ENCODE peak calls at places on chromosomes 4 and X, in six cellular contexts. One of them, this sample, is unnamed. For H3K27me3, the result is how much of the 10 kb centered on the place peaks cover.

GRCh38 chrX:132918523-132918922 is 39.9 kb downstream of the HS6ST2 start:
- DNase-seq in right cardiac atrium: no peak
- DNase-seq in PC-3: no peak
- DNase-seq in right lobe of liver: no peak
- DNase-seq in K562: no peak
- DNase-seq in MG63: no peak
- DNase-seq in this sample: no peak

GRCh38 chrX:39670281-39670680 is 427.5 kb downstream of the BCOR start:
- DNase-seq in right cardiac atrium: no peak
- DNase-seq in PC-3: no peak
- DNase-seq in right lobe of liver: no peak
- DNase-seq in K562: no peak
- DNase-seq in MG63: no peak
- DNase-seq in this sample: no peak

GRCh38 chrX:144586756-144587155 is 660.5 kb upstream of the SPANXN1 start:
- DNase-seq in right cardiac atrium: no peak
- DNase-seq in PC-3: peak
- DNase-seq in right lobe of liver: no peak
- DNase-seq in K562: no peak
- DNase-seq in MG63: no peak
- DNase-seq in this sample: no peak

GRCh38 chr4:92071587-92071986 is 232.2 kb upstream of the GRID2 start:
- DNase-seq in right cardiac atrium: no peak
- DNase-seq in PC-3: no peak
- DNase-seq in right lobe of liver: no peak
- DNase-seq in K562: no peak
- DNase-seq in MG63: no peak
- DNase-seq in this sample: no peak

GRCh38 chr4:29304595-29304994 is 1415.6 kb upstream of the PCDH7 start:
- DNase-seq in right cardiac atrium: no peak
- DNase-seq in PC-3: no peak
- DNase-seq in right lobe of liver: peak
- DNase-seq in K562: no peak
- DNase-seq in MG63: no peak
- DNase-seq in this sample: no peak

GRCh38 chr4:158856852-158857251 is 88.0 kb downstream of the FNIP2 start:
- DNase-seq in right cardiac atrium: no peak
- DNase-seq in PC-3: peak
- DNase-seq in right lobe of liver: no peak
- DNase-seq in K562: peak
- DNase-seq in MG63: no peak
- DNase-seq in this sample: peak

GRCh38 chr4:7460591-7460990 is 25.9 kb upstream of the PSAPL1 start:
- DNase-seq in right cardiac atrium: peak
- DNase-seq in PC-3: no peak
- DNase-seq in right lobe of liver: no peak
- DNase-seq in K562: peak
- DNase-seq in MG63: no peak
- DNase-seq in this sample: no peak

GRCh38 chrX:130084651-130085237 is 25.6 kb downstream of the ELF4 start:
- DNase-seq in right cardiac atrium: no peak
- DNase-seq in PC-3: no peak
- DNase-seq in right lobe of liver: no peak
- DNase-seq in K562: peak
- DNase-seq in MG63: no peak
- DNase-seq in this sample: no peak

GRCh38 chr4:83639849-83640493 is 104.1 kb downstream of the GPAT3 start:
- DNase-seq in right cardiac atrium: no peak
- DNase-seq in PC-3: peak
- DNase-seq in right lobe of liver: peak
- DNase-seq in K562: peak
- DNase-seq in MG63: no peak
- DNase-seq in this sample: peak

GRCh38 chrX:24672701-24673190 is 21.0 kb upstream of the POLA1 start:
- DNase-seq in right cardiac atrium: no peak
- DNase-seq in PC-3: no peak
- DNase-seq in right lobe of liver: no peak
- DNase-seq in K562: peak
- DNase-seq in MG63: no peak
- DNase-seq in this sample: no peak

GRCh38 chr4:26321326-26322276 is 787 bp downstream of the RBPJ start:
- DNase-seq in right cardiac atrium: peak
- DNase-seq in PC-3: no peak
- DNase-seq in right lobe of liver: peak
- DNase-seq in K562: peak
- DNase-seq in MG63: peak
- DNase-seq in this sample: peak

GRCh38 chr4:141643557-141643956 is 7.2 kb downstream of the IL15 start:
- DNase-seq in right cardiac atrium: no peak
- DNase-seq in PC-3: peak
- DNase-seq in right lobe of liver: no peak
- DNase-seq in K562: no peak
- DNase-seq in MG63: no peak
- DNase-seq in this sample: peak

GRCh38 chr4:139785356-139785755 is 119.7 kb downstream of the MGST2 start:
- DNase-seq in right cardiac atrium: no peak
- DNase-seq in PC-3: no peak
- DNase-seq in right lobe of liver: no peak
- DNase-seq in K562: no peak
- DNase-seq in MG63: no peak
- DNase-seq in this sample: no peak

GRCh38 chr4:120452006-120452405 is 385.4 kb upstream of the MAD2L1 start:
- DNase-seq in right cardiac atrium: no peak
- DNase-seq in PC-3: no peak
- DNase-seq in right lobe of liver: no peak
- DNase-seq in K562: no peak
- DNase-seq in MG63: no peak
- DNase-seq in this sample: no peak

GRCh38 chr4:159268607-159269006 is 165.7 kb downstream of the RAPGEF2 start:
- DNase-seq in right cardiac atrium: no peak
- DNase-seq in PC-3: no peak
- DNase-seq in right lobe of liver: no peak
- DNase-seq in K562: no peak
- DNase-seq in MG63: no peak
- DNase-seq in this sample: no peak

GRCh38 chrX:2413969-2414368 is 86.8 kb downstream of the DHRSX start:
- DNase-seq in right cardiac atrium: no peak
- DNase-seq in PC-3: no peak
- DNase-seq in right lobe of liver: no peak
- DNase-seq in K562: no peak
- DNase-seq in MG63: no peak
- DNase-seq in this sample: no peak

GRCh38 chr4:2290974-2291704 is 29.2 kb upstream of the MXD4 start:
- DNase-seq in right cardiac atrium: peak
- DNase-seq in PC-3: no peak
- DNase-seq in right lobe of liver: peak
- DNase-seq in K562: no peak
- DNase-seq in MG63: no peak
- DNase-seq in this sample: no peak

GRCh38 chrX:48751343-48751742 is 10.2 kb upstream of the GLOD5 start:
- DNase-seq in right cardiac atrium: no peak
- DNase-seq in PC-3: no peak
- DNase-seq in right lobe of liver: no peak
- DNase-seq in K562: no peak
- DNase-seq in MG63: no peak
- DNase-seq in this sample: no peak

GRCh38 chr4:174375422-174375821 is 91.7 kb downstream of the CEP44 start:
- DNase-seq in right cardiac atrium: no peak
- DNase-seq in PC-3: peak
- DNase-seq in right lobe of liver: no peak
- DNase-seq in K562: peak
- DNase-seq in MG63: peak
- DNase-seq in this sample: no peak

GRCh38 chr4:158825443-158826036 is 56.7 kb downstream of the FNIP2 start:
- DNase-seq in right cardiac atrium: no peak
- DNase-seq in PC-3: no peak
- DNase-seq in right lobe of liver: no peak
- DNase-seq in K562: no peak
- DNase-seq in MG63: no peak
- DNase-seq in this sample: no peak

GRCh38 chr4:108700358-108700757 is 50.0 kb downstream of the OSTC start:
- DNase-seq in right cardiac atrium: no peak
- DNase-seq in PC-3: peak
- DNase-seq in right lobe of liver: no peak
- DNase-seq in K562: no peak
- DNase-seq in MG63: no peak
- DNase-seq in this sample: no peak

GRCh38 chr4:163736876-163737275 is 242.4 kb downstream of the TMA16 start:
- DNase-seq in right cardiac atrium: no peak
- DNase-seq in PC-3: no peak
- DNase-seq in right lobe of liver: no peak
- DNase-seq in K562: no peak
- DNase-seq in MG63: no peak
- DNase-seq in this sample: no peak

GRCh38 chr4:163731071-163731470 is 236.6 kb downstream of the TMA16 start:
- DNase-seq in right cardiac atrium: no peak
- DNase-seq in PC-3: no peak
- DNase-seq in right lobe of liver: no peak
- DNase-seq in K562: no peak
- DNase-seq in MG63: no peak
- DNase-seq in this sample: no peak

DNA sequence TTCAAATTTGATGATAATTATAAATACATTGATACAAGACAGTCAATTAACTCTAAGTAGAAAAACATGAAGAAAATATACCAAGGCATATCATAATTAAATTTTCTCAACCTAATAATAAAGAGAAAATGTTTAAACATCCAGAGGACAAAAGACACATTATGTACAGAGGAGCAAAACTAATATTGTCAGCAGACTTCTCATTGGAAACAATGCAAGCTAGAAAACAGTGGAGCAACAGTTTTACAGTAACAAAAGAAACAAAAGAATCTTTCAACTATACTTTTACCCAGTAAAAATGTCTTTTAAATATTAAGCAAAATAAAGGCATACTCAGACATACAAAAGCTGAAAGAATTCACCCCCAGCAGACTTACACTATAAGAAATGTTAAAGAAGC is 238.0 kb downstream of the TMA16 start:
- DNase-seq in right cardiac atrium: no peak
- DNase-seq in PC-3: no peak
- DNase-seq in right lobe of liver: no peak
- DNase-seq in K562: no peak
- DNase-seq in MG63: no peak
- DNase-seq in this sample: no peak
- H3K27me3 ChIP-seq in right cardiac atrium: under half
- H3K27me3 ChIP-seq in PC-3: under half
- H3K27me3 ChIP-seq in right lobe of liver: under half
- H3K27me3 ChIP-seq in K562: under half
- H3K27me3 ChIP-seq in MG63: under half
- H3K27me3 ChIP-seq in this sample: under half

GRCh38 chrX:16788477-16788876 is 2.2 kb downstream of the TXLNG start:
- DNase-seq in right cardiac atrium: no peak
- DNase-seq in PC-3: no peak
- DNase-seq in right lobe of liver: no peak
- DNase-seq in K562: no peak
- DNase-seq in MG63: peak
- DNase-seq in this sample: no peak
- H3K4me3 ChIP-seq in right cardiac atrium: no peak
- H3K4me3 ChIP-seq in PC-3: peak
- H3K4me3 ChIP-seq in right lobe of liver: no peak
- H3K4me3 ChIP-seq in K562: no peak
- H3K4me3 ChIP-seq in MG63: no peak
- H3K4me3 ChIP-seq in this sample: no peak

DNA sequence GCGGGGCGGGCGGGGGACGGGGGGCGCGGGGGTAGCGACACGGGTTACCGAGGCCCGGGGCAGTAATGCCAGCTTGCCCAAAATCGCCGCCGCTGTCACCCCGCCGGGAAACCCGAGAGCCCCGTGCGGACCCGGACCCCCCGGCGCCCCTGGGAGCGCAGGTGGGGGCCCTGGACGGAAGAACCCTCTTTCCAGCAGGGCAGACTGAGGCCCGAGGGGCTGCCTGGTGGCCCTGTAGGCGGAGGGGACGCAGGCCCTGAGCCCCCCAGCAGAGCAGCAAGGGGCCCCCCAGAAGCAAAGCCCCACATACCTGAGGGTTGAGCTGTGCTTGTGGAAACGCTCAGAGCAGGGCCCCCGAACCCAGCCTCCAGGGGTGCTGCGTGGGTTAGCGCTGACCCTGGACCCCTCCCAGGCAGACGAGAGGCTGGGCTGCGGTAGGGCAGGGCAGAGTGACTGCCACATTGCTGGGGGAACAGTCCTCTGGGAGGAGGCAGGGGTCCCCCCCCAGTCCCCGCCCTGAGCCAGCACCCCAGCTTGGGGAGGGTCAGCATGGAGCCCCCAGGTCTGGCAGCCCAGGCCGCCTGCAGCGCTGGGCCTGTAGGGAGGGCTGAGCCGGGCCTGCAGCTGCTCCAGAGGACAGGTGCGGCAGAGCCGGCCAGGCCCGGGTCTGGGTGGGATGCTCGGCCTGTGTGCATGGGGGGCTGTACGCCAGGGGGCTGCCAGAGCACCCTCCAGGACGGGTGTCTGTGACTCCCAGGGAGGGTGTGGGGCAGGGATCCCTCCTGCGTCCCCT is 646 bp downstream of the DOK7 start:
- DNase-seq in right cardiac atrium: peak
- DNase-seq in PC-3: no peak
- DNase-seq in right lobe of liver: no peak
- DNase-seq in K562: no peak
- DNase-seq in MG63: no peak
- DNase-seq in this sample: no peak
- H3K27me3 ChIP-seq in right cardiac atrium: under half
- H3K27me3 ChIP-seq in PC-3: under half
- H3K27me3 ChIP-seq in right lobe of liver: under half
- H3K27me3 ChIP-seq in K562: half or more
- H3K27me3 ChIP-seq in MG63: under half
- H3K27me3 ChIP-seq in this sample: under half

GRCh38 chrX:77298790-77299189 is 148.4 kb upstream of the FGF16 start:
- DNase-seq in right cardiac atrium: no peak
- DNase-seq in PC-3: peak
- DNase-seq in right lobe of liver: no peak
- DNase-seq in K562: no peak
- DNase-seq in MG63: no peak
- DNase-seq in this sample: no peak
- H3K4me3 ChIP-seq in right cardiac atrium: no peak
- H3K4me3 ChIP-seq in PC-3: peak
- H3K4me3 ChIP-seq in right lobe of liver: no peak
- H3K4me3 ChIP-seq in K562: no peak
- H3K4me3 ChIP-seq in MG63: no peak
- H3K4me3 ChIP-seq in this sample: no peak

GRCh38 chrX:109875831-109876230 is 127.1 kb upstream of the TMEM164 start:
- DNase-seq in right cardiac atrium: no peak
- DNase-seq in PC-3: no peak
- DNase-seq in right lobe of liver: no peak
- DNase-seq in K562: no peak
- DNase-seq in MG63: no peak
- DNase-seq in this sample: no peak

GRCh38 chrX:109886122-109886761 is 116.7 kb upstream of the TMEM164 start:
- DNase-seq in right cardiac atrium: no peak
- DNase-seq in PC-3: peak
- DNase-seq in right lobe of liver: no peak
- DNase-seq in K562: peak
- DNase-seq in MG63: peak
- DNase-seq in this sample: peak

GRCh38 chrX:109879991-109880390 is 122.9 kb upstream of the TMEM164 start:
- DNase-seq in right cardiac atrium: no peak
- DNase-seq in PC-3: no peak
- DNase-seq in right lobe of liver: no peak
- DNase-seq in K562: no peak
- DNase-seq in MG63: no peak
- DNase-seq in this sample: no peak

GRCh38 chrX:109880629-109881028 is 122.3 kb upstream of the TMEM164 start:
- DNase-seq in right cardiac atrium: no peak
- DNase-seq in PC-3: no peak
- DNase-seq in right lobe of liver: no peak
- DNase-seq in K562: no peak
- DNase-seq in MG63: no peak
- DNase-seq in this sample: no peak
- H3K27me3 ChIP-seq in right cardiac atrium: under half
- H3K27me3 ChIP-seq in PC-3: under half
- H3K27me3 ChIP-seq in right lobe of liver: under half
- H3K27me3 ChIP-seq in K562: under half
- H3K27me3 ChIP-seq in MG63: under half
- H3K27me3 ChIP-seq in this sample: under half

This sample was measured in SJSA1.